ENCODE peak calls at places on chromosomes 6 and 20, in nine cellular contexts. G, B, U, X, A, H, P, R and Q are unnamed samples.

GRCh38 chr20:40970218-40970617 is 58.4 kb upstream of the TOP1 start:
- DNase-seq in G (no peak), B (no peak), U (no peak), X (no peak), A (no peak), H (no peak), P (no peak), R (peak; percentile 28), Q (no peak)

GRCh38 chr6:20946037-20946436 is 411.8 kb downstream of the CDKAL1 start:
- DNase-seq in G (peak; percentile 61), B (no peak), U (no peak), X (peak; percentile 72), A (no peak), H (no peak), P (peak; percentile 11), R (peak; percentile 48), Q (peak; percentile 20)

GRCh38 chr6:165876568-165876967 is 213.5 kb upstream of the PDE10A start:
- DNase-seq in G (peak; percentile 56), B (no peak), U (no peak), X (peak; percentile 16), A (peak; percentile 74), H (no peak), P (no peak), R (no peak), Q (no peak)

GRCh38 chr6:45843848-45844521 is 171.7 kb downstream of the CLIC5 start:
- DNase-seq in G (peak; percentile 34), B (no peak), U (no peak), X (no peak), A (peak; percentile 49), H (no peak), P (no peak), R (no peak), Q (no peak)

GRCh38 chr6:30712441-30712840 is 4.6 kb downstream of the MDC1 start:
- DNase-seq in G (no peak), B (no peak), U (no peak), X (no peak), A (no peak), H (no peak), P (no peak), R (no peak), Q (peak; percentile 57)

GRCh38 chr6:107458687-107459282 is 579 bp downstream of the PDSS2 start:
- DNase-seq in G (peak; percentile 13), B (no peak), U (peak; percentile 26), X (peak; percentile 22), A (no peak), H (no peak), P (peak; percentile 40), R (peak; percentile 33), Q (peak; percentile 40)

GRCh38 chr6:170052991-170053821 is 237.7 kb downstream of the DLL1 start:
- DNase-seq in G (no peak), B (no peak), U (no peak), X (no peak), A (peak; percentile 49), H (no peak), P (no peak), R (no peak), Q (no peak)

GRCh38 chr6:156795825-156796224 is 18.6 kb downstream of the ARID1B start:
- DNase-seq in G (no peak), B (no peak), U (no peak), X (no peak), A (no peak), H (no peak), P (no peak), R (peak; percentile 37), Q (no peak)

GRCh38 chr20:62952373-62953166 is at the start of gene SLC17A9:
- DNase-seq in G (peak; percentile 25), B (no peak), U (no peak), X (no peak), A (peak; percentile 84), H (peak; percentile 95), P (no peak), R (peak; percentile 83), Q (no peak)

GRCh38 chr6:135534773-135535380 is 37.3 kb upstream of the AHI1 start:
- DNase-seq in G (no peak), B (no peak), U (no peak), X (peak; percentile 39), A (no peak), H (no peak), P (no peak), R (peak; percentile 25), Q (no peak)

GRCh38 chr20:49424536-49424935 is 57.9 kb downstream of the KCNB1 start:
- DNase-seq in G (no peak), B (no peak), U (no peak), X (no peak), A (peak; percentile 59), H (no peak), P (no peak), R (no peak), Q (no peak)

GRCh38 chr20:62925420-62926228 is 681 bp downstream of the DIDO1 start:
- DNase-seq in G (peak; percentile 32), B (no peak), U (peak; percentile 32), X (peak; percentile 20), A (peak; percentile 69), H (peak; percentile 88), P (no peak), R (peak; percentile 71), Q (peak; percentile 25)

GRCh38 chr6:147285087-147285855 is 81.1 kb downstream of the STXBP5 start:
- DNase-seq in G (peak; percentile 82), B (no peak), U (no peak), X (peak; percentile 73), A (no peak), H (no peak), P (peak; percentile 39), R (peak; percentile 69), Q (peak; percentile 57)
- TF ChIP-seq CTCF in G (peak; percentile 50), B (peak; percentile 15), U (peak; percentile 57), X (peak; percentile 58), A (peak; percentile 52), H (peak; percentile 46), P (peak; percentile 32), R (peak; percentile 22), Q (peak; percentile 42)

DNA sequence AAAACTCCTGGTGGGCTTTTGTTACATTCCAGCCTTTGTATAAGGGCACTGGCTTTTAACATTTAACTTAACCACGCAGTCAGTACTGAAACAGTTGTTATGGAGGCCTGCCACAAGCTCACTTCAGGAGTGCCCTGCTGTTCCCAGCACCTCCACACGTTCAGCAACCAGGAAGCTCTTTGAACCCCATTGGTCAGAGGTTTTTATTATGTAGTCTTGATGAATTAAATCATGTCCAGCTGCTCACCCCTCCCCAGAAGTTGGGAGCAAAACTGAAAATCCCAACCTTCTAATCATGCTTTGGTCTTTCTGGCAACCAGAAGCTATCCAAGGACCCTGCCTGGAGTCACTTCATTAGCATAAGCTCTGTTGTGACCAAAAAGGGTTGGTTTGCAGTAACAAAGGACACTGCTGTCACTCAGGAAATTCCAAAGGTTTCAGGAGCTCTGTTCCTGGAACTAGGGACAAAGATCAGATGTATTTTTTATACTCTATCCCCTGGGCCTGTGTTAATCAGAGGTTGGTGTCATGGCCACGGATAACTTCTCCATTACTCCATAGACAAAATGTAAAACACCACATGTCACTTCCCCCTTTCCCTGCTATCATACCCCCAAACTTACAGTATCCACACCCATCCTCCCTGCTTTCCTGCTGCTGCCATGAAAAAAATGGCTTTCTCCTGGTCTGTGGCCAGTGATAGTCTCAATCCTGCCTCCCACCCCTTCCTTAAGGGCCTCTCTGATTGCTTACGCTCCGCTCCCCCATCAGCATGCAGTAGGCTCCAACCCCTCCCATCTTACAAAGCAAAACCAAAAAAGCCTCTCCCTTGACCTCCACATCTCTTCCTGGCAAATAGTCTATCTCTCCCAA is 3.0 kb downstream of the ARMC12 start:
- DNase-seq in G (no peak), B (no peak), U (no peak), X (no peak), A (no peak), H (no peak), P (no peak), R (no peak), Q (no peak)
- H3K4me3 ChIP-seq in G (no peak overlapping the region), B (no peak overlapping the region), U (no peak overlapping the region), X (no peak overlapping the region), A (no peak overlapping the region), H (no peak overlapping the region), P (no peak overlapping the region), R (no peak overlapping the region), Q (no peak overlapping the region)

GRCh38 chr6:71044753-71045152 is 87.9 kb upstream of the B3GAT2 start:
- DNase-seq in G (no peak), B (no peak), U (no peak), X (no peak), A (no peak), H (no peak), P (no peak), R (no peak), Q (no peak)

GRCh38 chr6:71040043-71040442 is 83.2 kb upstream of the B3GAT2 start:
- DNase-seq in G (no peak), B (no peak), U (no peak), X (no peak), A (no peak), H (no peak), P (no peak), R (no peak), Q (no peak)

GRCh38 chr6:71038966-71039365 is 82.1 kb upstream of the B3GAT2 start:
- DNase-seq in G (peak; percentile 26), B (no peak), U (no peak), X (no peak), A (no peak), H (no peak), P (no peak), R (peak; percentile 1), Q (no peak)

GRCh38 chr6:71043902-71044301 is 87.0 kb upstream of the B3GAT2 start:
- DNase-seq in G (no peak), B (no peak), U (no peak), X (no peak), A (no peak), H (no peak), P (no peak), R (peak; percentile 16), Q (peak; percentile 31)

GRCh38 chr6:71040841-71041240 is 84.0 kb upstream of the B3GAT2 start:
- DNase-seq in G (no peak), B (no peak), U (no peak), X (no peak), A (no peak), H (no peak), P (no peak), R (no peak), Q (no peak)
- TF ChIP-seq CTCF in G (no peak), B (no peak), U (no peak), X (no peak), A (no peak), H (no peak), P (no peak), R (no peak), Q (no peak)

GRCh38 chr6:149723262-149723661 is 5.4 kb upstream of the LATS1 start:
- DNase-seq in G (no peak), B (no peak), U (no peak), X (no peak), A (no peak), H (no peak), P (no peak), R (no peak), Q (no peak)

GRCh38 chr6:149725785-149726184 is 7.9 kb upstream of the LATS1 start:
- DNase-seq in G (no peak), B (no peak), U (no peak), X (no peak), A (no peak), H (no peak), P (no peak), R (no peak), Q (no peak)

GRCh38 chr6:149728499-149729234 is 10.8 kb upstream of the LATS1 start:
- DNase-seq in G (no peak), B (no peak), U (no peak), X (no peak), A (no peak), H (no peak), P (peak; percentile 98), R (no peak), Q (no peak)

GRCh38 chr6:149723771-149724417 is 6.0 kb upstream of the LATS1 start:
- DNase-seq in G (peak; percentile 84), B (peak; percentile 35), U (peak; percentile 11), X (peak; percentile 75), A (no peak), H (no peak), P (peak; percentile 74), R (peak; percentile 87), Q (peak; percentile 87)

GRCh38 chr6:149727793-149728498 is 10.0 kb upstream of the LATS1 start:
- DNase-seq in G (no peak), B (no peak), U (no peak), X (no peak), A (no peak), H (no peak), P (no peak), R (no peak), Q (no peak)
- H3K4me3 ChIP-seq in G (no peak overlapping the region), B (no peak overlapping the region), U (no peak overlapping the region), X (no peak overlapping the region), A (no peak overlapping the region), H (no peak overlapping the region), P (no peak overlapping the region), R (no peak overlapping the region), Q (no peak overlapping the region)